ENCODE peak calls at places on chromosomes 16 and 17, in nine cellular contexts. N is mammary epithelial cell, J is cardiac muscle cell, M is neural progenitor cell, Y is RWPE1, K is dorsolateral prefrontal cortex, S is IMR-90, I is K562, G is uterus. F is an unnamed sample.

GRCh38 chr17:44780161-44780560 is 21.4 kb downstream of the ADAM11 start:
- DNase-seq in G (no peak), J (no peak), M (no peak), Y (no peak), S (no peak), N (no peak), K (no peak), I (no peak), F (no peak)

GRCh38 chr17:40886090-40886489 is 1.0 kb upstream of the KRT20 start:
- DNase-seq in Y (no peak), K (no peak), S (peak), J (peak), M (no peak), I (no peak), G (no peak), N (no peak), F (no peak)

GRCh38 chr17:73772107-73772705 is 128.0 kb upstream of the SDK2 start:
- DNase-seq in G (no peak), Y (no peak), S (no peak), K (no peak), N (no peak), J (no peak), M (no peak), I (no peak), F (no peak)

GRCh38 chr17:29079433-29079832 is 36.5 kb downstream of the PIPOX start:
- DNase-seq in N (no peak), G (no peak), K (no peak), I (no peak), J (no peak), M (no peak), Y (no peak), S (no peak), F (no peak)

GRCh38 chr16:57477531-57478202 is 8.6 kb downstream of the DOK4 start:
- DNase-seq in M (peak), G (no peak), J (no peak), I (no peak), N (no peak), S (no peak), Y (no peak), K (no peak), F (no peak)

GRCh38 chr17:57257911-57258885 is 1.9 kb downstream of the MSI2 start:
- DNase-seq in S (no peak), M (peak), G (no peak), K (no peak), Y (no peak), I (peak), N (no peak), J (peak), F (no peak)

GRCh38 chr16:66809765-66810164 is 8.4 kb upstream of the TERB1 start:
- DNase-seq in Y (no peak), J (no peak), I (no peak), K (no peak), S (no peak), N (no peak), G (no peak), M (no peak), F (no peak)

GRCh38 chr16:87939562-87940423 is 3.5 kb upstream of the CA5A start:
- DNase-seq in S (no peak), Y (no peak), N (no peak), M (no peak), K (no peak), G (no peak), I (no peak), J (no peak), F (no peak)

GRCh38 chr16:4846503-4846900 is 586 bp downstream of the GLYR1 start:
- DNase-seq in I (no peak), M (peak), K (peak), N (peak), G (no peak), S (peak), J (peak), Y (peak), F (no peak)

GRCh38 chr17:63848834-63849689 is 6.6 kb upstream of the SMARCD2 start:
- DNase-seq in G (peak), I (peak), K (peak), M (peak), N (peak), S (peak), J (peak), Y (peak), F (peak)

GRCh38 chr17:5241861-5242671 is 7.4 kb upstream of the SCIMP start:
- DNase-seq in M (no peak), K (no peak), I (no peak), S (no peak), Y (no peak), J (no peak), N (peak), G (no peak), F (peak)

GRCh38 chr16:15708096-15708495 is 58.1 kb downstream of the NDE1 start:
- DNase-seq in S (peak), G (no peak), K (no peak), Y (no peak), J (peak), M (no peak), N (no peak), I (no peak), F (no peak)

GRCh38 chr17:15501282-15501681 is 33.9 kb upstream of the CDRT4 start:
- DNase-seq in I (no peak), S (no peak), G (no peak), J (no peak), Y (no peak), K (no peak), M (no peak), N (no peak), F (no peak)

GRCh38 chr16:11238272-11239202 is 17.5 kb downstream of the SOCS1 start:
- DNase-seq in K (no peak), Y (no peak), I (peak), S (no peak), G (no peak), J (no peak), N (no peak), M (no peak), F (no peak)

GRCh38 chr17:45940293-45940692 is 45.9 kb downstream of the MAPT start:
- DNase-seq in G (no peak), J (no peak), K (no peak), I (no peak), Y (no peak), N (no peak), S (no peak), M (no peak), F (no peak)

GRCh38 chr17:76909971-76910760 is 42.0 kb downstream of the MGAT5B start:
- DNase-seq in J (peak), K (peak), Y (peak), G (no peak), N (peak), M (peak), S (peak), I (peak), F (peak)

GRCh38 chr17:647340-648197 is 67.1 kb downstream of the VPS53 start:
- DNase-seq in K (no peak), N (no peak), Y (no peak), I (no peak), M (no peak), G (no peak), S (no peak), J (no peak), F (no peak)

GRCh38 chr17:57835333-57835900 is 14.4 kb downstream of the MRPS23 start:
- DNase-seq in M (no peak), I (no peak), K (no peak), S (no peak), N (no peak), J (no peak), G (no peak), Y (no peak), F (no peak)

GRCh38 chr17:41800601-41801373 is 11.0 kb downstream of the P3H4 start:
- DNase-seq in M (peak), K (no peak), Y (peak), J (peak), S (no peak), G (peak), I (peak), N (peak), F (no peak)

GRCh38 chr16:70694088-70694487 is 8.2 kb upstream of the MTSS2 start:
- DNase-seq in I (no peak), G (no peak), Y (peak), N (peak), K (no peak), M (peak), S (peak), J (peak), F (no peak)

GRCh38 chr16:10876799-10877341 is at the start of gene CIITA:
- DNase-seq in N (peak), G (peak), M (no peak), J (peak), Y (peak), K (peak), S (peak), I (no peak), F (no peak)

GRCh38 chr17:66724581-66725341 is 110.2 kb upstream of the CACNG5 start:
- DNase-seq in M (no peak), G (no peak), Y (no peak), K (no peak), I (no peak), N (no peak), J (peak), S (peak), F (no peak)

GRCh38 chr17:30378191-30378796 is 433 bp upstream of the CPD start:
- DNase-seq in J (peak), S (peak), N (no peak), I (peak), Y (no peak), M (peak), K (peak), G (no peak), F (peak)

GRCh38 chr17:76547183-76547641 is 7.4 kb downstream of the PRCD start:
- DNase-seq in M (peak), I (peak), S (peak), N (no peak), K (no peak), G (peak), J (peak), Y (no peak), F (peak)

GRCh38 chr17:7577327-7578199 is 1.9 kb upstream of the CD68 start:
- DNase-seq in I (no peak), M (no peak), K (no peak), J (no peak), Y (no peak), G (no peak), N (no peak), S (no peak), F (no peak)

GRCh38 chr17:7574176-7574953 is 5.1 kb upstream of the CD68 start:
- DNase-seq in S (peak), M (no peak), Y (no peak), G (no peak), I (no peak), J (no peak), K (no peak), N (no peak), F (no peak)

GRCh38 chr17:7575959-7576358 is 3.5 kb upstream of the CD68 start:
- DNase-seq in J (no peak), G (no peak), N (no peak), K (no peak), Y (no peak), M (no peak), I (no peak), S (no peak), F (no peak)

GRCh38 chr17:7575481-7575883 is 4.0 kb upstream of the CD68 start:
- DNase-seq in J (no peak), S (no peak), I (no peak), M (no peak), Y (no peak), N (no peak), K (no peak), G (no peak), F (no peak)

GRCh38 chr17:7576432-7576937 is 3.0 kb upstream of the CD68 start:
- DNase-seq in J (no peak), I (no peak), N (no peak), G (no peak), S (no peak), Y (no peak), M (no peak), K (no peak), F (no peak)
- H3K27ac ChIP-seq in J (no peak), I (no peak), N (no peak), G (no peak), S (no peak), Y (peak), M (no peak), K (no peak), F (no peak)

GRCh38 chr16:12339686-12340085 is 363.2 kb downstream of the SNX29 start:
- DNase-seq in I (no peak), J (no peak), Y (no peak), N (no peak), K (no peak), M (no peak), G (no peak), S (peak), F (no peak)

GRCh38 chr16:12341966-12342365 is 365.4 kb downstream of the SNX29 start:
- DNase-seq in Y (no peak), I (no peak), N (peak), J (no peak), K (no peak), S (peak), M (no peak), G (no peak), F (no peak)

GRCh38 chr16:12337776-12338655 is 361.5 kb downstream of the SNX29 start:
- DNase-seq in G (no peak), I (no peak), S (peak), N (peak), J (no peak), K (no peak), M (no peak), Y (no peak), F (no peak)

GRCh38 chr16:12341423-12341822 is 364.9 kb downstream of the SNX29 start:
- DNase-seq in K (no peak), S (peak), N (peak), M (no peak), J (no peak), G (no peak), I (no peak), Y (no peak), F (no peak)

DNA sequence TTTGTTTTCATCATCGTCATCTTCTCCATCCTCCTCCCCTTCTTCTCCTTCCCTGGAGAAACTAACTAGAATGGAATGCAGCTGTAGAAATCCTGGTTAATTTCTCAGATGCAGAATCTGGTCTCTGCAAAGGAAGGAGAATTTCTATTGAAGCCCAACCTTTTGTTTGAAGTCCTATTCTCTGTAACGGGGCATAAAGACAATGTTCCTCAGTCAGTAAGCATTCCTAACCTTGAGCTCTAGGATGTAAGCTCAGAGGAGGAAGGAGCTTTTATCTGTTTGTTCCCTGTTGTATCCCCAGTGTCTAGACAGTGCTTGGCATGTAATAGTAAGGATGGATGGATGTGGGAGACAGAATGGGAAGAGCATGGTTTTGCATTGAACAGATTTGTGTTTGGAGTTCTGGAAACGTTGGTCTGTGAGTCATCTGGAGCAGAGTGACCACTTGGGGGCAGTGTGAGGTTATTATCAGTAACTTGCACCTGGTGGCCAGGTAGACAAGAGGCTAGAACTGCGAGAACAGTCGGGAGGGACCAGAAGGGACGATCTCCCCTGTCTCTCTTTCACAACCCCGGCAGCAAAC is 363.7 kb downstream of the SNX29 start:
- DNase-seq in M (peak), S (peak), N (peak), J (peak), I (peak), Y (no peak), G (no peak), K (no peak), F (peak)
- TF ChIP-seq CTCF in M (peak), S (peak), N (peak), J (peak), I (peak), Y (no peak), G (no peak), K (peak), F (peak)

GRCh38 chr16:74841469-74841868 is 66.8 kb upstream of the FA2H start:
- DNase-seq in Y (no peak), I (no peak), G (no peak), J (no peak), S (no peak), M (no peak), K (no peak), N (no peak), F (no peak)

GRCh38 chr16:74832228-74832627 is 57.6 kb upstream of the FA2H start:
- DNase-seq in G (no peak), K (no peak), M (no peak), J (no peak), N (no peak), S (no peak), I (no peak), Y (no peak), F (no peak)

GRCh38 chr16:74841904-74842303 is 67.3 kb upstream of the FA2H start:
- DNase-seq in I (no peak), S (no peak), M (no peak), G (no peak), K (no peak), N (no peak), J (no peak), Y (no peak), F (no peak)

GRCh38 chr16:74836111-74836671 is 61.6 kb upstream of the FA2H start:
- DNase-seq in Y (no peak), S (no peak), M (no peak), I (no peak), J (no peak), G (no peak), N (no peak), K (no peak), F (no peak)

DNA sequence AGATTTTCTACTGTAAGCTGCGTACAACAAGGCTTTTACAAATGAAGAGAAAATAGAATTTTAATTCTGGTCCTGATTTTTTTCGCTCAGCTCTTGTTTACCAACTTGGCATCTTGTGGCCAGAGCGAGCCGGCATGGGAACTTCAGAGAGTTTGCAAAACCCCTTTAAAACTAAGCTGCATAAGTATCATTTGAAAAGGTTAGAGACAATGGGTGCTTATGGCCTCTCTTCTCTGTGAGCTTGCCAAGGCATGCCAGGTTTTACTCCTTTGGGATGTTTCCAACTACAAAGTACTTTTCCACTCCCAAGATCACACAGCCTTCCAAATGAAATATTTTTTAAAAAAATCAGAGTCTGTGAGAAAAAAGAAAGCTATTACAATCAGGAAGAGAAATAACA is 62.4 kb upstream of the FA2H start:
- DNase-seq in Y (no peak), S (no peak), K (no peak), N (peak), J (no peak), M (no peak), I (no peak), G (no peak), F (no peak)
- H3K27ac ChIP-seq in Y (peak), S (no peak), K (no peak), N (no peak), J (no peak), M (no peak), I (no peak), G (no peak), F (no peak)

DNA sequence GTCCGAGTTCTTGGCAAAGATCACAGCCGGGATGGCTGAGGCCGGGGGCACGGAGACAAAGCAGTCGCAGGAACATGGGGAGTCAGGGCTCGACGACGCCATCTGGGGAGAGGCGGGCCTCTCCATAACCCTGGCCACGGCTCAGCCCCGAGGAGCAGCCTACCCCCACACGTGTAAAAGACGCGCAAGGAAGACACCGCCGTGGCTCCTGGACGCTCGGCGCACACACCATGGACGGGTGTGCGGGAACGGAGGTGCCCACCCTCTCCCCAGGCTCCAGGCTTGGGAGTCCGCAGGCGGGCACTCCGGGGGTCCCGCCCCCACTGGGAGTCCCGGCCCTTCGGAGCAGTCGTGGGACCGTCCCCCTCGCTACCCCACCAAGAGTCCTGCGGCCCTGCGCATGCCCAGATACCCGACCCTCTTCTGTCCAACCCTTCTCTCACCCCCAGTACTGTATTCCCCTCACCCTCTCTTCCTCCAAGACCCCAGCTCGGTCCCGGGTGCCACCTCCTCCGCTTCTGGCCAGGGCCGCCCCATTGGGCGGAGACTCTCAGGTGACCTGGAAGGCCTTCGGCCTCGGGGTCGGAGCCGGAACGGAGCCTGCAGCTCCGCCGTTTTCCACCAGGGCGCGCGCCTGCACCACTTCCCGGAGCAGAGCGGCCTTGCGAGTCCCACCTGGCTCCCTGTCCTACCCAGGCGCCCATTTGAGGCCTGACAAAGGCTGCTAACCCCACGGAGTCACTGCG is at the start of gene SCRN2:
- DNase-seq in I (peak), J (peak), K (peak), Y (peak), S (peak), N (peak), G (peak), M (peak), F (peak)
- TF ChIP-seq CTCF in I (peak), J (peak), K (peak), Y (peak), S (peak), N (peak), G (peak), M (peak), F (peak)